ENCODE peak calls at places on chromosomes 1 and 21, in seven cellular contexts. Y, Z, Q, U, H, D and C are unnamed samples.

GRCh38 chr1:33519240-33519884 is 46.9 kb downstream of the ZSCAN20 start:
- DNase-seq in Q (no peak), Y (no peak), D (no peak), H (no peak), U (no peak), Z (no peak), C (no peak)

GRCh38 chr1:87333692-87334347 is 5.1 kb downstream of the LMO4 start:
- DNase-seq in Y (no peak), U (no peak), Z (no peak), H (no peak), D (no peak), Q (peak; percentile 63), C (no peak)

GRCh38 chr1:9652379-9653194 is 1.1 kb downstream of the PIK3CD start:
- DNase-seq in Q (no peak), U (no peak), Y (no peak), H (peak; percentile 59), D (no peak), Z (no peak), C (no peak)

GRCh38 chr1:33402234-33402633 is 28.7 kb downstream of the PHC2 start:
- DNase-seq in Q (no peak), Y (no peak), Z (no peak), D (no peak), U (no peak), H (no peak), C (no peak)

GRCh38 chr1:236150291-236150940 is 8.1 kb downstream of the GPR137B start:
- DNase-seq in Y (no peak), H (no peak), D (no peak), Z (no peak), Q (no peak), U (no peak), C (no peak)

GRCh38 chr1:217586586-217586985 is 44.3 kb downstream of the GPATCH2 start:
- DNase-seq in Q (no peak), Y (no peak), U (no peak), D (no peak), H (no peak), Z (no peak), C (no peak)

GRCh38 chr1:98660941-98661543 is 479 bp upstream of the SNX7 start:
- DNase-seq in D (no peak), Q (no peak), U (no peak), Y (no peak), H (no peak), Z (no peak), C (no peak)

GRCh38 chr1:22237433-22238093 is 94.7 kb upstream of the WNT4 start:
- DNase-seq in D (no peak), Z (no peak), Q (no peak), H (no peak), U (no peak), Y (no peak), C (peak; percentile 1)

GRCh38 chr1:114820392-114820791 is 34.3 kb upstream of the SYCP1 start:
- DNase-seq in U (no peak), Y (no peak), Q (no peak), Z (no peak), H (no peak), D (no peak), C (no peak)

GRCh38 chr21:36210779-36211659 is 54.4 kb downstream of the DOP1B start:
- DNase-seq in D (no peak), Q (no peak), H (no peak), Y (no peak), U (no peak), Z (no peak), C (no peak)

GRCh38 chr1:117671781-117672501 is 66.1 kb downstream of the TENT5C start:
- DNase-seq in Z (no peak), Y (no peak), Q (peak; percentile 80), U (no peak), D (no peak), H (no peak), C (peak; percentile 83)

GRCh38 chr21:45499201-45499750 is 43.0 kb downstream of the SLC19A1 start:
- DNase-seq in Z (no peak), Q (no peak), D (no peak), U (no peak), H (no peak), Y (no peak), C (peak; percentile 10)

GRCh38 chr1:79323240-79324025 is 316.9 kb upstream of the ADGRL4 start:
- DNase-seq in D (no peak), H (no peak), Y (no peak), U (no peak), Z (peak; percentile 95), Q (peak; percentile 42), C (no peak)

GRCh38 chr1:168623003-168623828 is 46.8 kb downstream of the XCL1 start:
- DNase-seq in Z (peak; percentile 35), H (no peak), U (no peak), D (no peak), Q (peak; percentile 70), Y (no peak), C (no peak)

GRCh38 chr21:32578107-32578691 is 7.1 kb downstream of the TCP10L start:
- DNase-seq in D (no peak), Y (no peak), Z (no peak), U (no peak), H (no peak), Q (peak; percentile 65), C (no peak)

GRCh38 chr1:77267035-77267434 is 14.8 kb upstream of the AK5 start:
- DNase-seq in D (no peak), Y (no peak), Q (no peak), Z (no peak), U (no peak), H (no peak), C (no peak)

GRCh38 chr1:80919426-80919825 is 881.3 kb upstream of the ADGRL2 start:
- DNase-seq in Q (no peak), U (no peak), Z (no peak), D (no peak), Y (no peak), H (no peak), C (no peak)

GRCh38 chr21:46393941-46394818 is 64.5 kb upstream of the DIP2A start:
- DNase-seq in Z (no peak), D (no peak), U (no peak), H (no peak), Y (no peak), Q (peak; percentile 5), C (no peak)

GRCh38 chr1:112501810-112502641 is 6.7 kb upstream of the WNT2B start:
- DNase-seq in Z (peak; percentile 22), H (no peak), D (peak; percentile 70), Y (peak; percentile 37), Q (peak; percentile 44), U (no peak), C (peak; percentile 82)

GRCh38 chr1:54407957-54408700 is 1.9 kb upstream of the SSBP3 start:
- DNase-seq in D (peak; percentile 55), Y (no peak), Z (no peak), U (no peak), Q (peak; percentile 37), H (no peak), C (no peak)

GRCh38 chr1:185439727-185440415 is 122.8 kb upstream of the IVNS1ABP start:
- DNase-seq in Y (no peak), U (no peak), D (no peak), Z (no peak), H (peak; percentile 27), Q (no peak), C (no peak)

GRCh38 chr1:201870397-201870796 is 18.3 kb upstream of the SHISA4 start:
- DNase-seq in H (no peak), U (no peak), D (no peak), Z (no peak), Q (no peak), Y (no peak), C (no peak)

GRCh38 chr1:42430751-42431150 is 25.1 kb downstream of the ZMYND12 start:
- DNase-seq in Y (no peak), Q (peak; percentile 7), Z (no peak), D (no peak), U (no peak), H (no peak), C (no peak)

GRCh38 chr1:229619002-229619401 is 6.9 kb downstream of the TAF5L start:
- DNase-seq in H (no peak), Z (no peak), Q (no peak), D (no peak), U (no peak), Y (no peak), C (no peak)

GRCh38 chr1:221284028-221284427 is 404.8 kb downstream of the HLX start:
- DNase-seq in Y (no peak), U (no peak), H (no peak), Q (peak; percentile 90), Z (no peak), D (peak; percentile 54), C (no peak)

GRCh38 chr1:74502432-74502831 is 10.0 kb downstream of the LRRC53 start:
- DNase-seq in Q (peak; percentile 7), H (no peak), Y (no peak), D (no peak), Z (no peak), U (no peak), C (no peak)

GRCh38 chr1:8818325-8818775 is 910 bp upstream of the RERE start:
- DNase-seq in Q (peak; percentile 69), Y (no peak), H (no peak), U (no peak), D (no peak), Z (peak; percentile 25), C (no peak)

GRCh38 chr21:46092026-46092764 is 5.7 kb upstream of the COL6A2 start:
- DNase-seq in Y (no peak), U (no peak), Q (no peak), D (no peak), H (no peak), Z (peak; percentile 93), C (peak; percentile 80)

GRCh38 chr1:21663251-21663950 is 5.8 kb downstream of the RAP1GAP start:
- DNase-seq in H (no peak), Y (no peak), U (no peak), D (no peak), Z (no peak), Q (no peak), C (no peak)

GRCh38 chr21:17780539-17780938 is 38.6 kb downstream of the C21orf91 start:
- DNase-seq in U (no peak), Z (no peak), D (no peak), Q (no peak), H (no peak), Y (no peak), C (no peak)

GRCh38 chr1:9164537-9164910 is 35.6 kb upstream of the GPR157 start:
- DNase-seq in U (no peak), Q (no peak), Z (no peak), D (no peak), H (no peak), Y (no peak), C (no peak)

GRCh38 chr1:28885982-28886730 is 28.2 kb upstream of the EPB41 start:
- DNase-seq in Q (no peak), Z (no peak), Y (no peak), D (no peak), U (no peak), H (no peak), C (no peak)

GRCh38 chr1:15975358-15975804 is 520 bp downstream of the ZBTB17 start:
- DNase-seq in D (peak; percentile 51), H (peak; percentile 67), Y (peak; percentile 53), U (peak; percentile 33), Z (no peak), Q (peak; percentile 52), C (peak; percentile 72)

GRCh38 chr21:45257673-45258341 is 29.9 kb downstream of the POFUT2 start:
- DNase-seq in U (no peak), D (no peak), Y (no peak), Q (peak; percentile 47), Z (no peak), H (no peak), C (no peak)

GRCh38 chr1:94755675-94756074 is 64.5 kb upstream of the SLC44A3 start:
- DNase-seq in Q (no peak), Z (peak; percentile 94), U (peak; percentile 72), Y (no peak), H (no peak), D (no peak), C (peak; percentile 37)